ENCODE peak calls at places on chromosomes 6 and 20, in five cellular contexts. One of them, this sample, is unnamed.

GRCh38 chr6:5838656-5839396 is 167.9 kb downstream of the NRN1 start:
- DNase-seq in right atrium auricular region: no peak
- DNase-seq in neuronal stem cell: no peak
- DNase-seq in NT2/D1: no peak
- DNase-seq in K562: no peak
- DNase-seq in this sample: no peak

GRCh38 chr6:153790048-153790447 is 249.0 kb upstream of the OPRM1 start:
- DNase-seq in K562: no peak
- DNase-seq in right atrium auricular region: no peak
- DNase-seq in neuronal stem cell: no peak
- DNase-seq in NT2/D1: peak; percentile 8
- DNase-seq in this sample: no peak

GRCh38 chr20:33653218-33653899 is 8.8 kb upstream of the C20orf144 start:
- DNase-seq in NT2/D1: no peak
- DNase-seq in neuronal stem cell: peak; percentile 53
- DNase-seq in K562: peak; percentile 72
- DNase-seq in right atrium auricular region: peak; percentile 82
- DNase-seq in this sample: peak; percentile 58

GRCh38 chr6:13990830-13991229 is 66.1 kb downstream of the RNF182 start:
- DNase-seq in neuronal stem cell: no peak
- DNase-seq in K562: no peak
- DNase-seq in right atrium auricular region: no peak
- DNase-seq in NT2/D1: no peak
- DNase-seq in this sample: no peak

GRCh38 chr6:109465772-109466171 is 10.2 kb upstream of the MICAL1 start:
- DNase-seq in NT2/D1: no peak
- DNase-seq in neuronal stem cell: no peak
- DNase-seq in right atrium auricular region: no peak
- DNase-seq in K562: no peak
- DNase-seq in this sample: no peak

GRCh38 chr6:159117031-159117430 is 52.2 kb upstream of the FNDC1 start:
- DNase-seq in K562: no peak
- DNase-seq in neuronal stem cell: no peak
- DNase-seq in NT2/D1: no peak
- DNase-seq in right atrium auricular region: no peak
- DNase-seq in this sample: no peak

GRCh38 chr6:24412294-24412693 is 9.6 kb downstream of the MRS2 start:
- DNase-seq in NT2/D1: no peak
- DNase-seq in neuronal stem cell: no peak
- DNase-seq in K562: no peak
- DNase-seq in right atrium auricular region: no peak
- DNase-seq in this sample: no peak

GRCh38 chr6:37078814-37079213 is 73.4 kb downstream of the FGD2 start:
- DNase-seq in neuronal stem cell: no peak
- DNase-seq in K562: no peak
- DNase-seq in right atrium auricular region: no peak
- DNase-seq in NT2/D1: no peak
- DNase-seq in this sample: no peak

GRCh38 chr20:63659370-63659769 is 1.3 kb downstream of the RTEL1 start:
- DNase-seq in right atrium auricular region: no peak
- DNase-seq in K562: no peak
- DNase-seq in neuronal stem cell: no peak
- DNase-seq in NT2/D1: no peak
- DNase-seq in this sample: no peak

GRCh38 chr6:159214281-159214680 is 45.1 kb downstream of the FNDC1 start:
- DNase-seq in right atrium auricular region: no peak
- DNase-seq in neuronal stem cell: no peak
- DNase-seq in NT2/D1: no peak
- DNase-seq in K562: no peak
- DNase-seq in this sample: no peak

GRCh38 chr20:33789109-33789857 is 21.9 kb upstream of the CHMP4B start:
- DNase-seq in neuronal stem cell: no peak
- DNase-seq in right atrium auricular region: no peak
- DNase-seq in NT2/D1: no peak
- DNase-seq in K562: no peak
- DNase-seq in this sample: no peak

GRCh38 chr20:32822189-32822588 is 2.4 kb downstream of the MAPRE1 start:
- DNase-seq in right atrium auricular region: no peak
- DNase-seq in neuronal stem cell: no peak
- DNase-seq in NT2/D1: no peak
- DNase-seq in K562: no peak
- DNase-seq in this sample: no peak

GRCh38 chr6:56072856-56073255 is 174.5 kb downstream of the COL21A1 start:
- DNase-seq in K562: no peak
- DNase-seq in neuronal stem cell: no peak
- DNase-seq in NT2/D1: no peak
- DNase-seq in right atrium auricular region: no peak
- DNase-seq in this sample: no peak

DNA sequence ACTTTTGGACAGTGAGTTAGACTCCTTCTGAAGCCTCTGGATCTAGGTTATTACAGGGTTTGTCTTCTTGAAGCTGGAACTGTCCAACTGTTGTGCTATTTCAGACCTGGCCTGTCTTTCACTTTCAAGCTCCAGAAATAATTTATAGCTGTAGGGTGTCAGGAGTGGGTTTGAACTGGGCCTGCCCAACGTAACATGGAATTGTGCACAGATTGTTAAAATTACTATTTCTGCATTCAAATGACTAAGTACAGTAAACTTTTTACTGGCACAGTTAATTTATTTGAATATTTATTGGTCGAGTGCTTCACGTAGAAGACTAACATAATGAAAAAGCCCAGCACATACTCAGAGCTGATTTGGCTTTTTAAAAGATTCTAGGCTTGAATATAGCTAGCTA is 74.3 kb downstream of the ARID1B start:
- DNase-seq in K562: no peak
- DNase-seq in NT2/D1: no peak
- DNase-seq in neuronal stem cell: no peak
- DNase-seq in right atrium auricular region: no peak
- DNase-seq in this sample: peak; percentile 75
- H3K4me1 ChIP-seq in K562: peaks cover 60% of the 10 kb centered on the region
- H3K4me1 ChIP-seq in NT2/D1: peaks cover 4% of the 10 kb centered on the region
- H3K4me1 ChIP-seq in neuronal stem cell: peaks cover 5% of the 10 kb centered on the region
- H3K4me1 ChIP-seq in right atrium auricular region: no peaks in the 10 kb centered on the region
- H3K4me1 ChIP-seq in this sample: peaks cover 55% of the 10 kb centered on the region

DNA sequence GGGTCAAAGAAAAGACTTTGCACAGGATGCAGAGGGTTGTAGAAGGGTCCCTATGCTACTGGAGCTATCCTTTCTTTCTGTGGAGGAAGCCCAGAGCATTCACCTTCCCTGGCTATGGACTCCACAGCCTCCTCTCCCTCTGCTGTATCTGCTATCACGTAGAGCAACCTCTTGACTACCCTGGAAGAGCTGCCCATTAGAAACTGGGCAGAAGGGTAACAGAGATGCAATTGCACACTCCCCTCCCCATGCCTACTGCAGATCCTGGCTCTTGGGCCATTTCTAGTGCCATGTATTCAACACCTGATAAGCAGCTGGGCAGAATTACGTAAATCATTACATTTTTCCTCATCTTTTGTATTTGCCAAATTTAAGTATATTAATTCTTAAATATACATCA is 3.1 kb downstream of the KLHL31 start:
- DNase-seq in K562: no peak
- DNase-seq in neuronal stem cell: no peak
- DNase-seq in NT2/D1: no peak
- DNase-seq in right atrium auricular region: no peak
- DNase-seq in this sample: no peak
- H3K4me3 ChIP-seq in K562: no peak overlapping the region
- H3K4me3 ChIP-seq in neuronal stem cell: no peak overlapping the region
- H3K4me3 ChIP-seq in NT2/D1: no peak overlapping the region
- H3K4me3 ChIP-seq in right atrium auricular region: peak overlapping the region; percentile 45
- H3K4me3 ChIP-seq in this sample: no peak overlapping the region

GRCh38 chr6:17923401-17923863 is 64.0 kb downstream of the KIF13A start:
- DNase-seq in K562: no peak
- DNase-seq in neuronal stem cell: no peak
- DNase-seq in right atrium auricular region: no peak
- DNase-seq in NT2/D1: no peak
- DNase-seq in this sample: no peak
- H3K4me1 ChIP-seq in K562: peaks cover 33% of the 10 kb centered on the region
- H3K4me1 ChIP-seq in neuronal stem cell: peaks cover 2% of the 10 kb centered on the region
- H3K4me1 ChIP-seq in right atrium auricular region: no peaks in the 10 kb centered on the region
- H3K4me1 ChIP-seq in NT2/D1: no peaks in the 10 kb centered on the region
- H3K4me1 ChIP-seq in this sample: peaks cover under 1% of the 10 kb centered on the region

GRCh38 chr6:44044940-44045671 is 82.1 kb downstream of the MRPL14 start:
- DNase-seq in K562: no peak
- DNase-seq in NT2/D1: no peak
- DNase-seq in neuronal stem cell: no peak
- DNase-seq in right atrium auricular region: no peak
- DNase-seq in this sample: no peak

GRCh38 chr6:44043036-44043478 is 84.2 kb downstream of the MRPL14 start:
- DNase-seq in K562: no peak
- DNase-seq in NT2/D1: no peak
- DNase-seq in neuronal stem cell: no peak
- DNase-seq in right atrium auricular region: no peak
- DNase-seq in this sample: no peak

GRCh38 chr6:44042261-44043035 is 84.8 kb downstream of the MRPL14 start:
- DNase-seq in NT2/D1: no peak
- DNase-seq in K562: peak; percentile 60
- DNase-seq in right atrium auricular region: no peak
- DNase-seq in neuronal stem cell: no peak
- DNase-seq in this sample: no peak

GRCh38 chr6:44044154-44044539 is 83.1 kb downstream of the MRPL14 start:
- DNase-seq in K562: peak; percentile 50
- DNase-seq in neuronal stem cell: no peak
- DNase-seq in right atrium auricular region: no peak
- DNase-seq in NT2/D1: no peak
- DNase-seq in this sample: no peak

GRCh38 chr6:44043479-44044153 is 83.6 kb downstream of the MRPL14 start:
- DNase-seq in NT2/D1: no peak
- DNase-seq in neuronal stem cell: no peak
- DNase-seq in K562: peak; percentile 65
- DNase-seq in right atrium auricular region: no peak
- DNase-seq in this sample: peak; percentile 40
- H3K4me3 ChIP-seq in NT2/D1: no peak overlapping the region
- H3K4me3 ChIP-seq in neuronal stem cell: no peak overlapping the region
- H3K4me3 ChIP-seq in K562: no peak overlapping the region
- H3K4me3 ChIP-seq in right atrium auricular region: no peak overlapping the region
- H3K4me3 ChIP-seq in this sample: no peak overlapping the region

GRCh38 chr6:20631525-20631924 is 97.3 kb downstream of the CDKAL1 start:
- DNase-seq in K562: no peak
- DNase-seq in neuronal stem cell: no peak
- DNase-seq in NT2/D1: no peak
- DNase-seq in right atrium auricular region: no peak
- DNase-seq in this sample: no peak

GRCh38 chr6:20630617-20631448 is 96.6 kb downstream of the CDKAL1 start:
- DNase-seq in NT2/D1: no peak
- DNase-seq in right atrium auricular region: no peak
- DNase-seq in K562: no peak
- DNase-seq in neuronal stem cell: no peak
- DNase-seq in this sample: no peak

GRCh38 chr6:20630136-20630535 is 95.9 kb downstream of the CDKAL1 start:
- DNase-seq in right atrium auricular region: no peak
- DNase-seq in neuronal stem cell: no peak
- DNase-seq in K562: no peak
- DNase-seq in NT2/D1: peak; percentile 9
- DNase-seq in this sample: no peak

GRCh38 chr6:20633566-20634340 is 99.5 kb downstream of the CDKAL1 start:
- DNase-seq in NT2/D1: no peak
- DNase-seq in neuronal stem cell: no peak
- DNase-seq in right atrium auricular region: no peak
- DNase-seq in K562: no peak
- DNase-seq in this sample: no peak

DNA sequence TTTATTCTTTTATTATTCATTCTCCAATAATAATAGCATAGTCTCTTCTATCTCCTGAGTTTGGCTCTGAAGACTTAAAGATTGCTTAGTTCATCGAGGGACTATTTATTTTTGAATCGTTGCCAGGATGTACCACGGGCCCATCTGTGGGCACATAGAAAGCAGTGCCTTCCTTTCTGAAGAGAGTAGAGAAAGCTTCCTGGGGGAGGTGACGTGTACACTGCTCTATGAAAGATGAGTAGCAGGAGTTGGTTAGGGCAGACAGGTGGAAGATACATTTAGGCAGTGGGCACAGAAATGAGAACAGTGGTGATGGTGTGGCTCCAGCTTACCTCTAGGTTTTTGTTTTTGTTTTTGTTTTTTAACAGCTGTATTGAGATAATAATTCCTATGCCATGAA is 98.4 kb downstream of the CDKAL1 start:
- DNase-seq in K562: no peak
- DNase-seq in neuronal stem cell: no peak
- DNase-seq in NT2/D1: no peak
- DNase-seq in right atrium auricular region: no peak
- DNase-seq in this sample: no peak
- H3K4me1 ChIP-seq in K562: no peaks in the 10 kb centered on the region
- H3K4me1 ChIP-seq in neuronal stem cell: no peaks in the 10 kb centered on the region
- H3K4me1 ChIP-seq in NT2/D1: no peaks in the 10 kb centered on the region
- H3K4me1 ChIP-seq in right atrium auricular region: no peaks in the 10 kb centered on the region
- H3K4me1 ChIP-seq in this sample: peaks cover 14% of the 10 kb centered on the region

GRCh38 chr6:30782425-30783014 is 38.2 kb upstream of the IER3 start:
- DNase-seq in K562: no peak
- DNase-seq in NT2/D1: no peak
- DNase-seq in right atrium auricular region: no peak
- DNase-seq in neuronal stem cell: no peak
- DNase-seq in this sample: no peak
- H3K4me3 ChIP-seq in K562: peak overlapping the region; percentile 21
- H3K4me3 ChIP-seq in NT2/D1: no peak overlapping the region
- H3K4me3 ChIP-seq in right atrium auricular region: no peak overlapping the region
- H3K4me3 ChIP-seq in neuronal stem cell: no peak overlapping the region
- H3K4me3 ChIP-seq in this sample: no peak overlapping the region